ENCODE peak calls at places on chromosomes 5 and 9, in eight cellular contexts. One of them, this sample, is unnamed. For H3K36me3, the result is how much of the 10 kb centered on the place peaks cover.

GRCh38 chr9:88567870-88568269 is 32.9 kb downstream of the NXNL2 start:
- DNase-seq in IMR-90: no peak
- DNase-seq in transverse colon: no peak
- DNase-seq in PC-9: no peak
- DNase-seq in upper lobe of left lung: no peak
- DNase-seq in ovary: no peak
- DNase-seq in SK-N-SH: no peak
- DNase-seq in cardiac muscle cell: no peak
- DNase-seq in this sample: no peak

GRCh38 chr5:61570767-61571166 is 238.7 kb downstream of the ZSWIM6 start:
- DNase-seq in SK-N-SH: no peak
- DNase-seq in upper lobe of left lung: no peak
- DNase-seq in IMR-90: no peak
- DNase-seq in transverse colon: no peak
- DNase-seq in ovary: no peak
- DNase-seq in PC-9: no peak
- DNase-seq in cardiac muscle cell: no peak
- DNase-seq in this sample: no peak

GRCh38 chr5:16626696-16627264 is 10.0 kb upstream of the RETREG1 start:
- DNase-seq in IMR-90: no peak
- DNase-seq in cardiac muscle cell: peak
- DNase-seq in transverse colon: no peak
- DNase-seq in SK-N-SH: no peak
- DNase-seq in ovary: no peak
- DNase-seq in PC-9: no peak
- DNase-seq in upper lobe of left lung: no peak
- DNase-seq in this sample: no peak

GRCh38 chr9:91395553-91396470 is 27.8 kb downstream of the NFIL3 start:
- DNase-seq in cardiac muscle cell: peak
- DNase-seq in ovary: no peak
- DNase-seq in transverse colon: no peak
- DNase-seq in upper lobe of left lung: no peak
- DNase-seq in IMR-90: peak
- DNase-seq in SK-N-SH: no peak
- DNase-seq in PC-9: peak
- DNase-seq in this sample: no peak

GRCh38 chr5:17992296-17992695 is 358.0 kb downstream of the TAF11L14 start:
- DNase-seq in cardiac muscle cell: no peak
- DNase-seq in PC-9: no peak
- DNase-seq in SK-N-SH: no peak
- DNase-seq in IMR-90: no peak
- DNase-seq in ovary: no peak
- DNase-seq in upper lobe of left lung: no peak
- DNase-seq in transverse colon: no peak
- DNase-seq in this sample: no peak

GRCh38 chr9:7324031-7324654 is 475.4 kb downstream of the DMAC1 start:
- DNase-seq in PC-9: no peak
- DNase-seq in ovary: no peak
- DNase-seq in cardiac muscle cell: peak
- DNase-seq in upper lobe of left lung: no peak
- DNase-seq in transverse colon: no peak
- DNase-seq in IMR-90: peak
- DNase-seq in SK-N-SH: no peak
- DNase-seq in this sample: no peak

GRCh38 chr9:36924071-36924470 is 110.0 kb downstream of the PAX5 start:
- DNase-seq in PC-9: peak
- DNase-seq in upper lobe of left lung: no peak
- DNase-seq in transverse colon: no peak
- DNase-seq in cardiac muscle cell: peak
- DNase-seq in IMR-90: peak
- DNase-seq in SK-N-SH: no peak
- DNase-seq in ovary: no peak
- DNase-seq in this sample: no peak

GRCh38 chr9:71518045-71518888 is 250.0 kb downstream of the CEMIP2 start:
- DNase-seq in transverse colon: no peak
- DNase-seq in cardiac muscle cell: peak
- DNase-seq in PC-9: no peak
- DNase-seq in upper lobe of left lung: no peak
- DNase-seq in ovary: no peak
- DNase-seq in SK-N-SH: no peak
- DNase-seq in IMR-90: no peak
- DNase-seq in this sample: no peak

GRCh38 chr5:163259495-163259894 is 177.9 kb upstream of the CCNG1 start:
- DNase-seq in SK-N-SH: no peak
- DNase-seq in upper lobe of left lung: no peak
- DNase-seq in IMR-90: no peak
- DNase-seq in cardiac muscle cell: no peak
- DNase-seq in transverse colon: no peak
- DNase-seq in PC-9: no peak
- DNase-seq in ovary: no peak
- DNase-seq in this sample: no peak

GRCh38 chr9:70519912-70520724 is 105.7 kb upstream of the KLF9 start:
- DNase-seq in upper lobe of left lung: no peak
- DNase-seq in SK-N-SH: no peak
- DNase-seq in transverse colon: no peak
- DNase-seq in ovary: no peak
- DNase-seq in PC-9: no peak
- DNase-seq in cardiac muscle cell: no peak
- DNase-seq in IMR-90: no peak
- DNase-seq in this sample: no peak

GRCh38 chr5:169837686-169838085 is 142.6 kb downstream of the INSYN2B start:
- DNase-seq in upper lobe of left lung: no peak
- DNase-seq in IMR-90: no peak
- DNase-seq in transverse colon: no peak
- DNase-seq in cardiac muscle cell: no peak
- DNase-seq in SK-N-SH: no peak
- DNase-seq in PC-9: no peak
- DNase-seq in ovary: no peak
- DNase-seq in this sample: no peak

GRCh38 chr5:176527246-176528222 is 9.7 kb downstream of the RNF44 start:
- DNase-seq in ovary: no peak
- DNase-seq in cardiac muscle cell: no peak
- DNase-seq in IMR-90: no peak
- DNase-seq in transverse colon: no peak
- DNase-seq in upper lobe of left lung: no peak
- DNase-seq in PC-9: no peak
- DNase-seq in SK-N-SH: no peak
- DNase-seq in this sample: no peak

GRCh38 chr5:176529824-176530195 is 7.4 kb downstream of the RNF44 start:
- DNase-seq in PC-9: no peak
- DNase-seq in transverse colon: no peak
- DNase-seq in SK-N-SH: no peak
- DNase-seq in IMR-90: no peak
- DNase-seq in upper lobe of left lung: no peak
- DNase-seq in ovary: no peak
- DNase-seq in cardiac muscle cell: no peak
- DNase-seq in this sample: no peak

GRCh38 chr5:176529116-176529823 is 7.9 kb downstream of the RNF44 start:
- DNase-seq in PC-9: no peak
- DNase-seq in IMR-90: no peak
- DNase-seq in ovary: no peak
- DNase-seq in upper lobe of left lung: no peak
- DNase-seq in SK-N-SH: no peak
- DNase-seq in transverse colon: no peak
- DNase-seq in cardiac muscle cell: no peak
- DNase-seq in this sample: no peak

GRCh38 chr5:176528301-176528700 is 8.9 kb downstream of the RNF44 start:
- DNase-seq in upper lobe of left lung: no peak
- DNase-seq in IMR-90: no peak
- DNase-seq in SK-N-SH: no peak
- DNase-seq in cardiac muscle cell: no peak
- DNase-seq in transverse colon: no peak
- DNase-seq in ovary: no peak
- DNase-seq in PC-9: no peak
- DNase-seq in this sample: no peak

GRCh38 chr5:176528761-176529115 is 8.5 kb downstream of the RNF44 start:
- DNase-seq in ovary: no peak
- DNase-seq in SK-N-SH: no peak
- DNase-seq in transverse colon: no peak
- DNase-seq in upper lobe of left lung: no peak
- DNase-seq in PC-9: no peak
- DNase-seq in cardiac muscle cell: no peak
- DNase-seq in IMR-90: no peak
- DNase-seq in this sample: no peak
- H3K36me3 ChIP-seq in ovary: under half
- H3K36me3 ChIP-seq in SK-N-SH: under half
- H3K36me3 ChIP-seq in transverse colon: under half
- H3K36me3 ChIP-seq in upper lobe of left lung: under half
- H3K36me3 ChIP-seq in PC-9: under half
- H3K36me3 ChIP-seq in cardiac muscle cell: under half
- H3K36me3 ChIP-seq in IMR-90: under half
- H3K36me3 ChIP-seq in this sample: under half

GRCh38 chr9:86908261-86908660 is 39.0 kb downstream of the GAS1 start:
- DNase-seq in PC-9: no peak
- DNase-seq in upper lobe of left lung: no peak
- DNase-seq in transverse colon: no peak
- DNase-seq in cardiac muscle cell: no peak
- DNase-seq in ovary: no peak
- DNase-seq in SK-N-SH: no peak
- DNase-seq in IMR-90: no peak
- DNase-seq in this sample: no peak

GRCh38 chr9:86912210-86912609 is 35.1 kb downstream of the GAS1 start:
- DNase-seq in upper lobe of left lung: no peak
- DNase-seq in SK-N-SH: no peak
- DNase-seq in PC-9: no peak
- DNase-seq in ovary: no peak
- DNase-seq in IMR-90: no peak
- DNase-seq in transverse colon: no peak
- DNase-seq in cardiac muscle cell: no peak
- DNase-seq in this sample: no peak

GRCh38 chr9:86907346-86907745 is 40.0 kb downstream of the GAS1 start:
- DNase-seq in upper lobe of left lung: no peak
- DNase-seq in transverse colon: no peak
- DNase-seq in IMR-90: peak
- DNase-seq in cardiac muscle cell: no peak
- DNase-seq in ovary: no peak
- DNase-seq in SK-N-SH: no peak
- DNase-seq in PC-9: no peak
- DNase-seq in this sample: no peak

GRCh38 chr9:86903461-86904010 is 43.8 kb downstream of the GAS1 start:
- DNase-seq in SK-N-SH: no peak
- DNase-seq in ovary: peak
- DNase-seq in IMR-90: no peak
- DNase-seq in cardiac muscle cell: no peak
- DNase-seq in upper lobe of left lung: peak
- DNase-seq in PC-9: no peak
- DNase-seq in transverse colon: no peak
- DNase-seq in this sample: no peak

GRCh38 chr9:86909388-86909787 is 37.9 kb downstream of the GAS1 start:
- DNase-seq in cardiac muscle cell: peak
- DNase-seq in transverse colon: no peak
- DNase-seq in SK-N-SH: no peak
- DNase-seq in ovary: no peak
- DNase-seq in upper lobe of left lung: no peak
- DNase-seq in IMR-90: peak
- DNase-seq in PC-9: no peak
- DNase-seq in this sample: no peak
- H3K36me3 ChIP-seq in cardiac muscle cell: under half
- H3K36me3 ChIP-seq in transverse colon: under half
- H3K36me3 ChIP-seq in SK-N-SH: under half
- H3K36me3 ChIP-seq in ovary: under half
- H3K36me3 ChIP-seq in upper lobe of left lung: under half
- H3K36me3 ChIP-seq in IMR-90: under half
- H3K36me3 ChIP-seq in PC-9: under half
- H3K36me3 ChIP-seq in this sample: under half

GRCh38 chr9:95089257-95089873 is 228.1 kb downstream of the FANCC start:
- DNase-seq in transverse colon: no peak
- DNase-seq in IMR-90: no peak
- DNase-seq in upper lobe of left lung: no peak
- DNase-seq in PC-9: no peak
- DNase-seq in SK-N-SH: no peak
- DNase-seq in ovary: no peak
- DNase-seq in cardiac muscle cell: no peak
- DNase-seq in this sample: no peak
- H3K36me3 ChIP-seq in transverse colon: under half
- H3K36me3 ChIP-seq in IMR-90: under half
- H3K36me3 ChIP-seq in upper lobe of left lung: under half
- H3K36me3 ChIP-seq in PC-9: under half
- H3K36me3 ChIP-seq in SK-N-SH: half or more
- H3K36me3 ChIP-seq in ovary: under half
- H3K36me3 ChIP-seq in cardiac muscle cell: under half
- H3K36me3 ChIP-seq in this sample: under half

GRCh38 chr5:138573223-138573622 is 2.0 kb downstream of the HSPA9 start:
- DNase-seq in cardiac muscle cell: no peak
- DNase-seq in SK-N-SH: no peak
- DNase-seq in IMR-90: no peak
- DNase-seq in ovary: no peak
- DNase-seq in PC-9: no peak
- DNase-seq in upper lobe of left lung: no peak
- DNase-seq in transverse colon: no peak
- DNase-seq in this sample: no peak

GRCh38 chr5:138574744-138575193 is 432 bp downstream of the HSPA9 start:
- DNase-seq in ovary: no peak
- DNase-seq in transverse colon: no peak
- DNase-seq in SK-N-SH: no peak
- DNase-seq in upper lobe of left lung: no peak
- DNase-seq in PC-9: no peak
- DNase-seq in IMR-90: peak
- DNase-seq in cardiac muscle cell: no peak
- DNase-seq in this sample: no peak

GRCh38 chr5:138570871-138571270 is 4.3 kb downstream of the HSPA9 start:
- DNase-seq in SK-N-SH: no peak
- DNase-seq in upper lobe of left lung: no peak
- DNase-seq in ovary: no peak
- DNase-seq in cardiac muscle cell: no peak
- DNase-seq in transverse colon: no peak
- DNase-seq in PC-9: no peak
- DNase-seq in IMR-90: no peak
- DNase-seq in this sample: no peak

GRCh38 chr5:138575194-138576015 is at the start of gene HSPA9:
- DNase-seq in SK-N-SH: peak
- DNase-seq in ovary: peak
- DNase-seq in PC-9: peak
- DNase-seq in upper lobe of left lung: peak
- DNase-seq in transverse colon: peak
- DNase-seq in cardiac muscle cell: peak
- DNase-seq in IMR-90: peak
- DNase-seq in this sample: peak

DNA sequence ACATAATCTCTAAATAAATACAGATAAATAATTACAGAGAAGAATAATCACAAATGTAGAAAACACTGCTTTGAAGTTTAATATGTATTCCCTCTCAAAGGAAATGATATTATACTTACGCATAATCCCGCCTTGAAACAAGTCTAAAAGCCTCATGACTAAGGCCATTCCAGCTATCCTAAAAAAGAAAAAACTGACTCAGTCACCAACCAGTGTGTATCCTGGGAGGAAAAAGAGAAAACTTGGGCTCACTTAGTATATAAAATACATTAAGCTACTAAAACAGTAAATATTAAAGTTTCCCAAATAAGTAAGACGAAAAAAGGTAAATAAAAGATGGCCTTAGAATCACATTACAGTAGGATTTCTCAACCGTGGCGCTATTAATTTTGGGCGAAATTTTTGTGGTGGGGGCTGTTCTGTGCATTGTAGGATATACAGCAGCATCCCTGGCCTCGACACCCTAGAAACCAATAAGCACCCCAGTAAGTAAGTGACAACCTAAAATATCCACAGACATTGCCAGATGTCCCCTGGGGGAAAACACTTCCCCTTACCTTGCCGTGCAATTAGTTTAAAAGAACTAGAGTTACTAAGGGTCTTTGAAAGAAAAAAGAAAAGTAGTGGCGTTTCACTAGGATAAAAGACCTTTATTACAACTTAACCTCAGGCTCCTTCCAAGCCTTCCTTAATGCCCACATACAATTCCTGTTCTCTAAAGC is 1.1 kb downstream of the HSPA9 start:
- DNase-seq in ovary: no peak
- DNase-seq in upper lobe of left lung: no peak
- DNase-seq in cardiac muscle cell: no peak
- DNase-seq in SK-N-SH: no peak
- DNase-seq in transverse colon: no peak
- DNase-seq in PC-9: no peak
- DNase-seq in IMR-90: peak
- DNase-seq in this sample: no peak
- H3K36me3 ChIP-seq in ovary: under half
- H3K36me3 ChIP-seq in upper lobe of left lung: under half
- H3K36me3 ChIP-seq in cardiac muscle cell: under half
- H3K36me3 ChIP-seq in SK-N-SH: under half
- H3K36me3 ChIP-seq in transverse colon: under half
- H3K36me3 ChIP-seq in PC-9: under half
- H3K36me3 ChIP-seq in IMR-90: under half
- H3K36me3 ChIP-seq in this sample: under half